ENCODE peak calls at places on chromosomes 11 and 22, in four cellular contexts. N is GM06990, X is heart right ventricle, F is fibroblast of lung. I is an unnamed sample.

GRCh38 chr11:128940156-128940555 is 2.5 kb downstream of the TP53AIP1 start:
- DNase-seq in X (no peak), N (no peak), F (no peak), I (no peak)

GRCh38 chr11:16774920-16775603 is 36.6 kb downstream of the C11orf58 start:
- DNase-seq in F (no peak), N (no peak), X (no peak), I (no peak)

GRCh38 chr11:47359586-47359985 is 7.1 kb upstream of the MYBPC3 start:
- DNase-seq in X (no peak), N (no peak), F (no peak), I (no peak)

GRCh38 chr22:24730864-24731263 is 43.7 kb downstream of the PIWIL3 start:
- DNase-seq in N (no peak), X (no peak), F (no peak), I (no peak)

GRCh38 chr11:11798586-11799438 is 43.0 kb upstream of the USP47 start:
- DNase-seq in N (peak), F (peak), X (peak), I (peak)

GRCh38 chr11:17250561-17251350 is 25.8 kb upstream of the NUCB2 start:
- DNase-seq in F (peak), N (no peak), X (no peak), I (no peak)

GRCh38 chr11:88411265-88411664 is 73.7 kb upstream of the CTSC start:
- DNase-seq in X (no peak), N (no peak), F (peak), I (no peak)

GRCh38 chr11:71190551-71190950 is 61.8 kb downstream of the SHANK2 start:
- DNase-seq in N (no peak), X (no peak), F (no peak), I (no peak)

GRCh38 chr11:121892131-121892681 is 223.8 kb downstream of the BLID start:
- DNase-seq in X (no peak), N (no peak), F (peak), I (peak)

GRCh38 chr22:31291403-31291715 is 929 bp downstream of the PIK3IP1 start:
- DNase-seq in X (no peak), F (no peak), N (no peak), I (no peak)

GRCh38 chr11:11998091-11998781 is 10.2 kb downstream of the DKK3 start:
- DNase-seq in N (no peak), F (peak), X (no peak), I (peak)

GRCh38 chr22:46001046-46001425 is 24.1 kb upstream of the WNT7B start:
- DNase-seq in F (no peak), X (no peak), N (no peak), I (no peak)

GRCh38 chr11:66315498-66315885 is 1.4 kb downstream of the CD248 start:
- DNase-seq in X (no peak), F (no peak), N (no peak), I (no peak)

GRCh38 chr22:32281092-32281491 is 25.9 kb upstream of the SLC5A4 start:
- DNase-seq in F (peak), N (no peak), X (no peak), I (peak)

GRCh38 chr22:31400023-31400397 is 606 bp downstream of the DRG1 start:
- DNase-seq in N (no peak), X (no peak), F (peak), I (peak)

GRCh38 chr11:75440960-75441803 is 8.2 kb upstream of the KLHL35 start:
- DNase-seq in N (no peak), X (no peak), F (no peak), I (no peak)

GRCh38 chr11:43908191-43908590 is 27.6 kb downstream of the ALKBH3 start:
- DNase-seq in X (no peak), F (no peak), N (no peak), I (no peak)

GRCh38 chr22:27628891-27629631 is 172.5 kb downstream of the MN1 start:
- DNase-seq in X (no peak), N (no peak), F (no peak), I (no peak)

GRCh38 chr11:132943325-132943736 is 589.0 kb downstream of the OPCML start:
- DNase-seq in N (no peak), X (no peak), F (peak), I (no peak)

GRCh38 chr11:132941761-132942160 is 590.5 kb downstream of the OPCML start:
- DNase-seq in X (no peak), F (no peak), N (no peak), I (no peak)

GRCh38 chr11:132941024-132941646 is 591.2 kb downstream of the OPCML start:
- DNase-seq in F (peak), X (peak), N (no peak), I (peak)

GRCh38 chr11:132943737-132944556 is 588.4 kb downstream of the OPCML start:
- DNase-seq in X (no peak), N (no peak), F (peak), I (no peak)

DNA sequence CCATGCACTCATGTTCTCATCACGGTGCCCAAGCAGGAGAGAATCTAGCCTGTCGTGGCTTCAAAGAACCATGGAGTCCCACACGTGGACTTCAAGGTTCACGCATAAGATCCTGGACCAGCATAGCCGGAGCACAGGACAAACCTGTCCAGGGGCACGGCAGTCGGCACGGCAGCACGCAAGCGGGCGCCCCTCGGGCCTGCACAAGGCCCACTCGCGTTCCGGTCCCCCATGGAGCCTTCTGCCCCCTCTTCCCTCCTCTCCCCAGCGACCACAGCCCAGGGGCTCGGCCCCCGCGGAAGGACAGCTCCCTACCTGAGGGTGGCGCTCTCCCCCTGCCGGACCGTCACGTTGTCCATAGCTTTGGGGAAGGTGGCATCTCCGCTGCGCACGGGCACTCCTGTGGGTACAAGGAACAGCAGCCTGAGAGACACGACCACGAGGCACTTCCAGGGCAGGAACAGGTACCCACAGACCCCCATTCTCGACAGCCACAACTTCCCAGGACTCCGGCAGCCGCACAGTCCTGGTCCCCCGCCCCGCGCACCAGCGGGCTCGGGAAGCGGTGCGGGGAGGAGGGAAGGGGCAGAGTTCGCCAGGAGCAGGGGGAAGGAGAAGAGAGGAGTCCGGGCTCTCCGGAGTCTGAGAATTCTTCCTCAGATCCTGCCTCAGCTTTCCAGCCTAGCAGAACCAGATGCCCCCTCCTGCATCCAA is 589.5 kb downstream of the OPCML start:
- DNase-seq in X (no peak), N (no peak), F (no peak), I (no peak)
- TF ChIP-seq CTCF in X (no peak), N (no peak), F (peak), I (no peak)

GRCh38 chr11:828501-829115 is 889 bp downstream of the CRACR2B start:
- DNase-seq in N (no peak), X (no peak), F (no peak), I (no peak)
- H3K4me3 ChIP-seq in N (no peak), X (no peak), F (no peak), I (no peak)

GRCh38 chr11:4826425-4826824 is 5.3 kb downstream of the OR51F2 start:
- DNase-seq in F (peak), X (no peak), N (no peak), I (peak)
- TF ChIP-seq CTCF in F (peak), X (peak), N (peak), I (no peak)

GRCh38 chr11:131240421-131240820 is 130.0 kb upstream of the NTM start:
- DNase-seq in X (no peak), F (peak), N (no peak), I (no peak)

GRCh38 chr11:131231317-131231716 is 139.1 kb upstream of the NTM start:
- DNase-seq in X (no peak), F (no peak), N (no peak), I (no peak)

GRCh38 chr11:131234146-131234680 is 136.2 kb upstream of the NTM start:
- DNase-seq in N (no peak), F (no peak), X (no peak), I (no peak)

DNA sequence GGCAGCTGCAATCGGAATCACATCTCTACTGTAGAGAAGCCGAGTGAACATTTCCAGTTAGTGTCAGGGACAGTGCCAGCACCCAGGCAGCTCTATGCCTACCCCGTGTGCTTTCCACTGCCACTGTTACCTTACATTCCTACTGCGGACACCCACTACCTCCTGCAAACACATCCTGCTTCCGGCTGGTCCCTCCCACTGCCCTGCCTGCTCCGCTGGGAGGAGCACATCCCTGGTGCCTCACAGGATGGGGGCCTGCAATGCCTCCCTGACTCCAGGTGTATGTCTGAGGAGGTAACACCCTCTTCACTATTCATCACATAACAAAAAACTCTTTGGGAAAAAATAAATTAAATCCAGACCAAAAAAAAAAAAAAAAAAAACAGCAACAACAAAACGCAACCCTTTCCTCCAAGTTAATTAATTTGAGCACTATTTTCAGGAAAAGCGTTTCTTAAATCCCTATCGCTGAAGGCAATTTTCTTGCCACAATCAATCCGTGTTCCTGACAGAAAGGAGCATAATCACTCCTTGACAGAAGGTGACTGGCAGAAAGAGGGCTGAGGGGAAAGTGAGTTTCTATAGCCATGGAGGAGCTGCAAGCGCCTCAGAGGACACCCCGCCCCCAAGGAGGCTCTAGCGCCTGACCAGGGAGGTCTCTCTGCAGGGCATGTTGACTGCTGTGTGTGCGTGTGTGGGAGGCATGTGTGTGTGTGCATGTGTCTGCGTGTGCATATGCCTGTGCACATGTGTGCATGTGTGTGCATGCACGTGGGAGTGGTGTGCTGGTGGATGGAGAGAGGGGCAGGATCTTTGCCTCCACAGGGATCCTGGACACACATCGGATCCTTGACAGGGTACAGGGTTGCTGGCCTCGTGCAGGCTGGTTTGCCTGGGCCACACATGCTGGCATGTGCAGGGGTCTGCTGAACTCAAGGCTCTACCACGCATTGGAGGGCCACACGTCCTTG is 134.8 kb upstream of the NTM start:
- DNase-seq in F (no peak), X (no peak), N (no peak), I (no peak)
- H3K4me3 ChIP-seq in F (no peak), X (no peak), N (no peak), I (no peak)

I was measured in fibroblast of pulmonary artery.